ENCODE peak calls at places on chromosomes 13 and 19, in eight cellular contexts. One of them, this sample, is unnamed.

GRCh38 chr13:36685912-36686311 is 12.1 kb downstream of the SERTM1 start:
- DNase-seq in activated CD8-positive, alpha-beta memory T cell treated with anti-CD3 and anti-CD28 coated beads, Interleukin-2, amount 10 ng/mL, durations not matched to agents 7 days and 5 days: no peak
- DNase-seq in T follicular helper cell: no peak
- DNase-seq in NCI-H1092 treated with DMSO at 0.1 percent for 48 hours: no peak
- DNase-seq in left ventricle myocardium inferior: no peak
- DNase-seq in foreskin fibroblast: peak; percentile 70
- DNase-seq in activated naive CD4-positive, alpha-beta T cell treated with Interleukin-2 at 50 U/mL for 16 hours: no peak
- DNase-seq in stimulated activated CD4-positive, alpha-beta T cell treated with anti-CD3 and anti-CD28 coated beads, TNF-alpha, amount 100 ng/mL, for 4 hours: no peak
- DNase-seq in this sample: no peak

GRCh38 chr13:34577051-34577450 is 365.0 kb upstream of the NBEA start:
- DNase-seq in activated naive CD4-positive, alpha-beta T cell treated with Interleukin-2 at 50 U/mL for 16 hours: no peak
- DNase-seq in NCI-H1092 treated with DMSO at 0.1 percent for 48 hours: no peak
- DNase-seq in stimulated activated CD4-positive, alpha-beta T cell treated with anti-CD3 and anti-CD28 coated beads, TNF-alpha, amount 100 ng/mL, for 4 hours: no peak
- DNase-seq in left ventricle myocardium inferior: no peak
- DNase-seq in foreskin fibroblast: no peak
- DNase-seq in activated CD8-positive, alpha-beta memory T cell treated with anti-CD3 and anti-CD28 coated beads, Interleukin-2, amount 10 ng/mL, durations not matched to agents 7 days and 5 days: no peak
- DNase-seq in T follicular helper cell: no peak
- DNase-seq in this sample: no peak

GRCh38 chr19:49436381-49437017 is 4.8 kb downstream of the SLC17A7 start:
- DNase-seq in T follicular helper cell: no peak
- DNase-seq in NCI-H1092 treated with DMSO at 0.1 percent for 48 hours: no peak
- DNase-seq in stimulated activated CD4-positive, alpha-beta T cell treated with anti-CD3 and anti-CD28 coated beads, TNF-alpha, amount 100 ng/mL, for 4 hours: no peak
- DNase-seq in activated naive CD4-positive, alpha-beta T cell treated with Interleukin-2 at 50 U/mL for 16 hours: peak; percentile 58
- DNase-seq in activated CD8-positive, alpha-beta memory T cell treated with anti-CD3 and anti-CD28 coated beads, Interleukin-2, amount 10 ng/mL, durations not matched to agents 7 days and 5 days: peak; percentile 84
- DNase-seq in foreskin fibroblast: no peak
- DNase-seq in left ventricle myocardium inferior: no peak
- DNase-seq in this sample: peak; percentile 81

GRCh38 chr13:42345367-42345766 is 73.4 kb downstream of the AKAP11 start:
- DNase-seq in stimulated activated CD4-positive, alpha-beta T cell treated with anti-CD3 and anti-CD28 coated beads, TNF-alpha, amount 100 ng/mL, for 4 hours: no peak
- DNase-seq in activated CD8-positive, alpha-beta memory T cell treated with anti-CD3 and anti-CD28 coated beads, Interleukin-2, amount 10 ng/mL, durations not matched to agents 7 days and 5 days: no peak
- DNase-seq in foreskin fibroblast: no peak
- DNase-seq in NCI-H1092 treated with DMSO at 0.1 percent for 48 hours: no peak
- DNase-seq in T follicular helper cell: no peak
- DNase-seq in left ventricle myocardium inferior: no peak
- DNase-seq in activated naive CD4-positive, alpha-beta T cell treated with Interleukin-2 at 50 U/mL for 16 hours: no peak
- DNase-seq in this sample: no peak

GRCh38 chr19:35459414-35460082 is 11.5 kb downstream of the FFAR2 start:
- DNase-seq in foreskin fibroblast: peak; percentile 12
- DNase-seq in activated CD8-positive, alpha-beta memory T cell treated with anti-CD3 and anti-CD28 coated beads, Interleukin-2, amount 10 ng/mL, durations not matched to agents 7 days and 5 days: no peak
- DNase-seq in T follicular helper cell: no peak
- DNase-seq in activated naive CD4-positive, alpha-beta T cell treated with Interleukin-2 at 50 U/mL for 16 hours: no peak
- DNase-seq in left ventricle myocardium inferior: peak; percentile 46
- DNase-seq in NCI-H1092 treated with DMSO at 0.1 percent for 48 hours: no peak
- DNase-seq in stimulated activated CD4-positive, alpha-beta T cell treated with anti-CD3 and anti-CD28 coated beads, TNF-alpha, amount 100 ng/mL, for 4 hours: no peak
- DNase-seq in this sample: no peak

GRCh38 chr13:98468352-98468751 is 108.6 kb downstream of the STK24 start:
- DNase-seq in left ventricle myocardium inferior: no peak
- DNase-seq in NCI-H1092 treated with DMSO at 0.1 percent for 48 hours: peak; percentile 13
- DNase-seq in foreskin fibroblast: peak; percentile 35
- DNase-seq in activated naive CD4-positive, alpha-beta T cell treated with Interleukin-2 at 50 U/mL for 16 hours: no peak
- DNase-seq in stimulated activated CD4-positive, alpha-beta T cell treated with anti-CD3 and anti-CD28 coated beads, TNF-alpha, amount 100 ng/mL, for 4 hours: no peak
- DNase-seq in activated CD8-positive, alpha-beta memory T cell treated with anti-CD3 and anti-CD28 coated beads, Interleukin-2, amount 10 ng/mL, durations not matched to agents 7 days and 5 days: no peak
- DNase-seq in T follicular helper cell: no peak
- DNase-seq in this sample: no peak

GRCh38 chr13:42832341-42833153 is 51.2 kb downstream of the FAM216B start:
- DNase-seq in T follicular helper cell: no peak
- DNase-seq in activated CD8-positive, alpha-beta memory T cell treated with anti-CD3 and anti-CD28 coated beads, Interleukin-2, amount 10 ng/mL, durations not matched to agents 7 days and 5 days: no peak
- DNase-seq in activated naive CD4-positive, alpha-beta T cell treated with Interleukin-2 at 50 U/mL for 16 hours: no peak
- DNase-seq in left ventricle myocardium inferior: no peak
- DNase-seq in foreskin fibroblast: peak; percentile 95
- DNase-seq in NCI-H1092 treated with DMSO at 0.1 percent for 48 hours: no peak
- DNase-seq in stimulated activated CD4-positive, alpha-beta T cell treated with anti-CD3 and anti-CD28 coated beads, TNF-alpha, amount 100 ng/mL, for 4 hours: no peak
- DNase-seq in this sample: no peak

GRCh38 chr13:102702965-102703720 is 8.3 kb upstream of the METTL21C start:
- DNase-seq in foreskin fibroblast: peak; percentile 51
- DNase-seq in NCI-H1092 treated with DMSO at 0.1 percent for 48 hours: no peak
- DNase-seq in activated CD8-positive, alpha-beta memory T cell treated with anti-CD3 and anti-CD28 coated beads, Interleukin-2, amount 10 ng/mL, durations not matched to agents 7 days and 5 days: no peak
- DNase-seq in stimulated activated CD4-positive, alpha-beta T cell treated with anti-CD3 and anti-CD28 coated beads, TNF-alpha, amount 100 ng/mL, for 4 hours: no peak
- DNase-seq in T follicular helper cell: no peak
- DNase-seq in left ventricle myocardium inferior: no peak
- DNase-seq in activated naive CD4-positive, alpha-beta T cell treated with Interleukin-2 at 50 U/mL for 16 hours: no peak
- DNase-seq in this sample: no peak

GRCh38 chr19:2188708-2189385 is 25.1 kb downstream of the DOT1L start:
- DNase-seq in stimulated activated CD4-positive, alpha-beta T cell treated with anti-CD3 and anti-CD28 coated beads, TNF-alpha, amount 100 ng/mL, for 4 hours: no peak
- DNase-seq in foreskin fibroblast: peak; percentile 58
- DNase-seq in T follicular helper cell: no peak
- DNase-seq in NCI-H1092 treated with DMSO at 0.1 percent for 48 hours: no peak
- DNase-seq in activated CD8-positive, alpha-beta memory T cell treated with anti-CD3 and anti-CD28 coated beads, Interleukin-2, amount 10 ng/mL, durations not matched to agents 7 days and 5 days: no peak
- DNase-seq in left ventricle myocardium inferior: no peak
- DNase-seq in activated naive CD4-positive, alpha-beta T cell treated with Interleukin-2 at 50 U/mL for 16 hours: peak; percentile 25
- DNase-seq in this sample: no peak

This sample was measured in BE2C.